ENCODE peak calls at places on chromosomes 2 and 18, in nine cellular contexts. K, Z, O, Q, I, T, F, M and H are unnamed samples.

GRCh38 chr2:159226059-159226461 is 60.4 kb downstream of the WDSUB1 start:
- DNase-seq in O (peak), I (no peak), K (peak), T (peak), Z (no peak), Q (no peak), F (no peak), M (no peak), H (no peak)

GRCh38 chr2:201436141-201436540 is 15.1 kb downstream of the TRAK2 start:
- DNase-seq in I (no peak), O (peak), F (no peak), Z (no peak), K (no peak), M (no peak), T (no peak), Q (no peak), H (no peak)

GRCh38 chr2:96147593-96148201 is 2.5 kb upstream of the DUSP2 start:
- DNase-seq in F (no peak), T (no peak), Q (no peak), K (peak), M (no peak), O (no peak), I (no peak), Z (no peak), H (peak)

GRCh38 chr18:13548944-13549878 is 177.1 kb downstream of the FAM210A start:
- DNase-seq in T (no peak), F (no peak), O (peak), Z (no peak), Q (no peak), K (no peak), I (no peak), M (no peak), H (no peak)

GRCh38 chr2:127045792-127046501 is 61.0 kb downstream of the BIN1 start:
- DNase-seq in Q (no peak), F (no peak), O (no peak), M (no peak), I (peak), Z (no peak), T (no peak), K (no peak), H (peak)

GRCh38 chr2:101307950-101308431 is 510 bp downstream of the RNF149 start:
- DNase-seq in O (no peak), Z (no peak), I (no peak), T (peak), M (no peak), F (no peak), Q (peak), K (peak), H (no peak)

GRCh38 chr18:77001041-77001440 is 131.5 kb downstream of the MBP start:
- DNase-seq in O (no peak), M (no peak), Q (peak), T (no peak), K (no peak), I (peak), F (no peak), Z (no peak), H (peak)

GRCh38 chr18:79377187-79377891 is 18.4 kb upstream of the NFATC1 start:
- DNase-seq in Q (no peak), F (no peak), M (no peak), T (no peak), I (no peak), O (no peak), Z (no peak), K (no peak), H (no peak)

GRCh38 chr2:19319698-19320097 is 38.7 kb downstream of the OSR1 start:
- DNase-seq in K (no peak), Z (no peak), M (no peak), F (no peak), T (no peak), O (no peak), Q (no peak), I (no peak), H (no peak)

GRCh38 chr2:46268196-46268595 is 29.0 kb upstream of the EPAS1 start:
- DNase-seq in Q (no peak), M (no peak), F (no peak), I (no peak), K (no peak), Z (no peak), T (no peak), O (no peak), H (no peak)

GRCh38 chr2:136527560-136527959 is 237.8 kb upstream of the THSD7B start:
- DNase-seq in O (no peak), F (no peak), I (no peak), K (peak), M (no peak), Q (no peak), T (no peak), Z (peak), H (no peak)

GRCh38 chr18:63382843-63383242 is 15.8 kb upstream of the KDSR start:
- DNase-seq in F (no peak), O (no peak), Z (no peak), K (no peak), T (no peak), Q (no peak), I (no peak), M (no peak), H (no peak)

GRCh38 chr2:199118701-199119241 is 339.0 kb downstream of the SATB2 start:
- DNase-seq in M (no peak), O (no peak), Z (no peak), Q (no peak), T (no peak), F (no peak), K (peak), I (no peak), H (no peak)

GRCh38 chr18:68431111-68431921 is 283.6 kb downstream of the TMX3 start:
- DNase-seq in I (no peak), M (no peak), Q (no peak), F (no peak), O (peak), K (peak), T (no peak), Z (no peak), H (no peak)

GRCh38 chr2:1509271-1509995 is 96.2 kb downstream of the TPO start:
- DNase-seq in F (no peak), Z (no peak), I (no peak), K (no peak), T (no peak), O (no peak), Q (no peak), M (no peak), H (no peak)

GRCh38 chr2:172328103-172328835 is 99.1 kb upstream of the ITGA6 start:
- DNase-seq in Q (no peak), O (peak), M (no peak), Z (no peak), I (no peak), F (no peak), K (no peak), T (no peak), H (no peak)

GRCh38 chr18:28771849-28772248 is 594.9 kb upstream of the CDH2 start:
- DNase-seq in M (no peak), Z (no peak), O (no peak), F (no peak), I (no peak), Q (no peak), T (no peak), K (no peak), H (no peak)

GRCh38 chr2:191167766-191168165 is 17.0 kb upstream of the STAT4 start:
- DNase-seq in Q (no peak), K (peak), M (no peak), I (no peak), F (no peak), Z (no peak), O (peak), T (no peak), H (no peak)

GRCh38 chr18:13217971-13218375 is 587 bp upstream of the LDLRAD4 start:
- DNase-seq in F (no peak), M (peak), T (no peak), K (peak), Q (no peak), I (peak), Z (peak), O (peak), H (no peak)

GRCh38 chr2:229344151-229344551 is 73.1 kb upstream of the PID1 start:
- DNase-seq in T (no peak), I (no peak), Q (no peak), M (no peak), Z (no peak), K (peak), O (peak), F (no peak), H (no peak)

GRCh38 chr2:19900536-19901200 is 1.1 kb downstream of the TTC32 start:
- DNase-seq in Z (no peak), O (no peak), K (peak), I (no peak), Q (no peak), M (no peak), F (no peak), T (no peak), H (no peak)

GRCh38 chr18:26574958-26575864 is 26.9 kb upstream of the KCTD1 start:
- DNase-seq in Z (peak), M (no peak), O (peak), F (no peak), Q (peak), K (peak), I (peak), T (peak), H (peak)